ENCODE peak calls at places on chromosomes 13 and 19, in ten cellular contexts. F is activated naive CD8-positive, alpha-beta T cell treated with anti-CD3 and anti-CD28 coated beads for 36 hours; G is NCI-H1930; H is EL; E is tibial nerve; I is AG04450; S is GOT3; B is Daoy; Y is mucosa of descending colon; J is effector memory CD4-positive, alpha-beta T cell. N is an unnamed sample.

GRCh38 chr13:37139356-37139755 is 33.9 kb upstream of the CSNK1A1L start:
- DNase-seq in F (no peak), G (no peak), S (no peak), I (no peak), B (no peak), J (no peak), Y (no peak), E (no peak), H (no peak), N (no peak)

GRCh38 chr19:41308450-41309224 is 1.3 kb upstream of the CCDC97 start:
- DNase-seq in E (peak), F (peak), G (peak), J (peak), I (peak), Y (peak), B (peak), H (peak), S (peak), N (peak)

GRCh38 chr19:21838646-21839045 is 2.7 kb upstream of the ZNF43 start:
- DNase-seq in H (no peak), J (no peak), E (no peak), F (no peak), Y (no peak), I (no peak), S (no peak), B (no peak), G (no peak), N (no peak)

GRCh38 chr13:42181381-42181953 is 90.5 kb upstream of the AKAP11 start:
- DNase-seq in S (no peak), H (no peak), J (no peak), F (no peak), I (no peak), Y (no peak), G (no peak), E (no peak), B (no peak), N (no peak)

GRCh38 chr13:110774051-110774450 is 60.6 kb downstream of the ING1 start:
- DNase-seq in H (no peak), S (no peak), E (no peak), F (no peak), G (no peak), Y (no peak), J (no peak), B (no peak), I (no peak), N (no peak)

GRCh38 chr13:35283856-35284255 is 192.6 kb downstream of the MAB21L1 start:
- DNase-seq in E (no peak), B (peak), S (no peak), I (no peak), H (peak), F (no peak), J (no peak), G (no peak), Y (no peak), N (no peak)

GRCh38 chr13:108346376-108346775 is 76.9 kb downstream of the TNFSF13B start:
- DNase-seq in F (peak), B (no peak), G (no peak), E (no peak), Y (no peak), S (no peak), J (peak), H (no peak), I (no peak), N (no peak)

GRCh38 chr13:75307370-75307984 is 174.5 kb downstream of the TBC1D4 start:
- DNase-seq in I (no peak), S (no peak), F (no peak), E (no peak), J (no peak), B (no peak), Y (no peak), G (no peak), H (peak), N (no peak)

GRCh38 chr13:113528101-113528797 is 37.7 kb upstream of the DCUN1D2 start:
- DNase-seq in H (no peak), J (no peak), I (no peak), Y (no peak), F (no peak), B (no peak), E (no peak), S (no peak), G (no peak), N (no peak)

GRCh38 chr19:47593860-47594259 is 15.1 kb upstream of the BICRA start:
- DNase-seq in J (no peak), H (no peak), F (no peak), Y (no peak), B (no peak), S (no peak), G (no peak), I (no peak), E (no peak), N (no peak)

GRCh38 chr19:19115954-19116353 is 22.3 kb downstream of the TMEM161A start:
- DNase-seq in B (peak), Y (peak), I (no peak), J (peak), S (no peak), G (no peak), F (peak), E (peak), H (peak), N (peak)

GRCh38 chr13:101977475-101977874 is 424.4 kb downstream of the FGF14 start:
- DNase-seq in H (no peak), B (no peak), S (no peak), I (no peak), G (no peak), Y (no peak), E (no peak), J (no peak), F (no peak), N (no peak)

GRCh38 chr13:111213964-111214726 is 99.0 kb downstream of the ARHGEF7 start:
- DNase-seq in Y (no peak), B (no peak), I (no peak), S (no peak), J (no peak), G (no peak), E (peak), H (no peak), F (no peak), N (no peak)

GRCh38 chr13:113528798-113529180 is 38.3 kb upstream of the DCUN1D2 start:
- DNase-seq in B (no peak), H (no peak), J (no peak), E (no peak), Y (no peak), F (no peak), I (no peak), S (no peak), G (no peak), N (no peak)

GRCh38 chr19:19661675-19662251 is 1.7 kb downstream of the ATP13A1 start:
- DNase-seq in B (no peak), I (no peak), G (no peak), H (no peak), Y (peak), E (no peak), F (peak), J (peak), S (no peak), N (no peak)

GRCh38 chr19:8654591-8655339 is 24.3 kb downstream of the NFILZ start:
- DNase-seq in J (peak), S (no peak), F (peak), E (no peak), H (peak), I (no peak), Y (peak), G (no peak), B (peak), N (peak)

GRCh38 chr19:29539668-29540067 is 13.9 kb downstream of the VSTM2B start:
- DNase-seq in H (no peak), I (no peak), G (no peak), J (no peak), E (no peak), S (no peak), F (no peak), Y (no peak), B (no peak), N (peak)

GRCh38 chr19:40251991-40252390 is 25.5 kb upstream of the CCNP start:
- DNase-seq in J (no peak), I (no peak), H (no peak), F (no peak), B (no peak), G (no peak), Y (no peak), S (no peak), E (no peak), N (no peak)

GRCh38 chr19:57708641-57709354 is at the start of gene ZNF154:
- DNase-seq in S (no peak), J (peak), B (no peak), H (no peak), E (no peak), G (peak), I (peak), F (peak), Y (peak), N (peak)

GRCh38 chr19:41887711-41888382 is 4.9 kb downstream of the ARHGEF1 start:
- DNase-seq in E (no peak), I (no peak), S (no peak), Y (peak), J (peak), B (peak), H (peak), F (peak), G (no peak), N (peak)

GRCh38 chr13:27311518-27312208 is 41.0 kb downstream of the RASL11A start:
- DNase-seq in J (no peak), H (no peak), S (no peak), I (no peak), Y (no peak), B (no peak), F (no peak), G (no peak), E (no peak), N (no peak)

GRCh38 chr19:51366050-51366998 is at the start of gene ETFB:
- DNase-seq in Y (peak), S (peak), E (peak), G (peak), B (peak), H (peak), I (peak), J (peak), F (peak), N (peak)

GRCh38 chr13:113047587-113047986 is 58.0 kb upstream of the F7 start:
- DNase-seq in S (no peak), F (no peak), E (no peak), I (no peak), J (no peak), H (no peak), Y (no peak), B (no peak), G (no peak), N (no peak)